ENCODE peak calls at places on chromosomes 11 and 22, in eight cellular contexts. One of them, this sample, is unnamed.

GRCh38 chr11:116232364-116232801 is 540.4 kb downstream of the BUD13 start:
- DNase-seq in H1: no peak
- DNase-seq in stomach: no peak
- DNase-seq in OCI-LY7: no peak
- DNase-seq in AG10803: no peak
- DNase-seq in astrocyte of the spinal cord: no peak
- DNase-seq in fibroblast of the aortic adventitia: no peak
- DNase-seq in chondrocyte: no peak
- DNase-seq in this sample: no peak

GRCh38 chr11:83140691-83141455 is 16.1 kb upstream of the PCF11 start:
- DNase-seq in H1: no peak
- DNase-seq in stomach: no peak
- DNase-seq in OCI-LY7: peak
- DNase-seq in AG10803: no peak
- DNase-seq in astrocyte of the spinal cord: no peak
- DNase-seq in fibroblast of the aortic adventitia: no peak
- DNase-seq in chondrocyte: no peak
- DNase-seq in this sample: no peak

GRCh38 chr22:44818727-44819126 is 66.4 kb downstream of the ARHGAP8 start:
- DNase-seq in H1: no peak
- DNase-seq in stomach: no peak
- DNase-seq in OCI-LY7: no peak
- DNase-seq in AG10803: no peak
- DNase-seq in astrocyte of the spinal cord: no peak
- DNase-seq in fibroblast of the aortic adventitia: no peak
- DNase-seq in chondrocyte: no peak
- DNase-seq in this sample: no peak

GRCh38 chr11:24226606-24227005 is 270.2 kb upstream of the LUZP2 start:
- DNase-seq in H1: no peak
- DNase-seq in stomach: no peak
- DNase-seq in OCI-LY7: no peak
- DNase-seq in AG10803: no peak
- DNase-seq in astrocyte of the spinal cord: no peak
- DNase-seq in fibroblast of the aortic adventitia: no peak
- DNase-seq in chondrocyte: no peak
- DNase-seq in this sample: no peak

GRCh38 chr22:31144223-31144622 is 3.9 kb upstream of the PLA2G3 start:
- DNase-seq in H1: no peak
- DNase-seq in stomach: no peak
- DNase-seq in OCI-LY7: no peak
- DNase-seq in AG10803: peak
- DNase-seq in astrocyte of the spinal cord: no peak
- DNase-seq in fibroblast of the aortic adventitia: no peak
- DNase-seq in chondrocyte: no peak
- DNase-seq in this sample: no peak

GRCh38 chr11:33772300-33772699 is 2.0 kb downstream of the FBXO3 start:
- DNase-seq in H1: no peak
- DNase-seq in stomach: no peak
- DNase-seq in OCI-LY7: no peak
- DNase-seq in AG10803: no peak
- DNase-seq in astrocyte of the spinal cord: peak
- DNase-seq in fibroblast of the aortic adventitia: no peak
- DNase-seq in chondrocyte: no peak
- DNase-seq in this sample: peak

GRCh38 chr11:9566561-9567063 is 6.9 kb upstream of the WEE1 start:
- DNase-seq in H1: no peak
- DNase-seq in stomach: no peak
- DNase-seq in OCI-LY7: no peak
- DNase-seq in AG10803: peak
- DNase-seq in astrocyte of the spinal cord: peak
- DNase-seq in fibroblast of the aortic adventitia: peak
- DNase-seq in chondrocyte: no peak
- DNase-seq in this sample: peak

GRCh38 chr22:33923660-33924246 is 3.5 kb upstream of the LARGE1 start:
- DNase-seq in H1: peak
- DNase-seq in stomach: peak
- DNase-seq in OCI-LY7: peak
- DNase-seq in AG10803: peak
- DNase-seq in astrocyte of the spinal cord: peak
- DNase-seq in fibroblast of the aortic adventitia: peak
- DNase-seq in chondrocyte: no peak
- DNase-seq in this sample: peak

GRCh38 chr11:100739636-100740035 is 52.5 kb downstream of the ARHGAP42 start:
- DNase-seq in H1: no peak
- DNase-seq in stomach: peak
- DNase-seq in OCI-LY7: no peak
- DNase-seq in AG10803: peak
- DNase-seq in astrocyte of the spinal cord: peak
- DNase-seq in fibroblast of the aortic adventitia: peak
- DNase-seq in chondrocyte: no peak
- DNase-seq in this sample: peak

GRCh38 chr22:31087744-31088215 is 6.7 kb downstream of the SMTN start:
- DNase-seq in H1: no peak
- DNase-seq in stomach: no peak
- DNase-seq in OCI-LY7: no peak
- DNase-seq in AG10803: no peak
- DNase-seq in astrocyte of the spinal cord: no peak
- DNase-seq in fibroblast of the aortic adventitia: no peak
- DNase-seq in chondrocyte: no peak
- DNase-seq in this sample: no peak

GRCh38 chr22:35567794-35568193 is 27.2 kb downstream of the RASD2 start:
- DNase-seq in H1: no peak
- DNase-seq in stomach: no peak
- DNase-seq in OCI-LY7: no peak
- DNase-seq in AG10803: no peak
- DNase-seq in astrocyte of the spinal cord: no peak
- DNase-seq in fibroblast of the aortic adventitia: no peak
- DNase-seq in chondrocyte: no peak
- DNase-seq in this sample: peak

GRCh38 chr11:30422389-30422788 is 99.5 kb downstream of the ARL14EP start:
- DNase-seq in H1: no peak
- DNase-seq in stomach: no peak
- DNase-seq in OCI-LY7: no peak
- DNase-seq in AG10803: no peak
- DNase-seq in astrocyte of the spinal cord: no peak
- DNase-seq in fibroblast of the aortic adventitia: no peak
- DNase-seq in chondrocyte: no peak
- DNase-seq in this sample: no peak

GRCh38 chr11:131712897-131713296 is 342.5 kb downstream of the NTM start:
- DNase-seq in H1: no peak
- DNase-seq in stomach: no peak
- DNase-seq in OCI-LY7: no peak
- DNase-seq in AG10803: no peak
- DNase-seq in astrocyte of the spinal cord: no peak
- DNase-seq in fibroblast of the aortic adventitia: no peak
- DNase-seq in chondrocyte: no peak
- DNase-seq in this sample: peak

GRCh38 chr11:118153976-118154375 is 1.4 kb upstream of the SCN4B start:
- DNase-seq in H1: no peak
- DNase-seq in stomach: no peak
- DNase-seq in OCI-LY7: no peak
- DNase-seq in AG10803: no peak
- DNase-seq in astrocyte of the spinal cord: no peak
- DNase-seq in fibroblast of the aortic adventitia: no peak
- DNase-seq in chondrocyte: no peak
- DNase-seq in this sample: no peak

GRCh38 chr11:122681731-122682130 is 26.2 kb downstream of the UBASH3B start:
- DNase-seq in H1: no peak
- DNase-seq in stomach: no peak
- DNase-seq in OCI-LY7: no peak
- DNase-seq in AG10803: no peak
- DNase-seq in astrocyte of the spinal cord: no peak
- DNase-seq in fibroblast of the aortic adventitia: no peak
- DNase-seq in chondrocyte: no peak
- DNase-seq in this sample: no peak

GRCh38 chr11:3135491-3136440 is 29.3 kb downstream of the OSBPL5 start:
- DNase-seq in H1: no peak
- DNase-seq in stomach: no peak
- DNase-seq in OCI-LY7: no peak
- DNase-seq in AG10803: no peak
- DNase-seq in astrocyte of the spinal cord: no peak
- DNase-seq in fibroblast of the aortic adventitia: no peak
- DNase-seq in chondrocyte: peak
- DNase-seq in this sample: no peak

GRCh38 chr11:31509017-31509411 is 408 bp downstream of the IMMP1L start:
- DNase-seq in H1: no peak
- DNase-seq in stomach: no peak
- DNase-seq in OCI-LY7: no peak
- DNase-seq in AG10803: no peak
- DNase-seq in astrocyte of the spinal cord: no peak
- DNase-seq in fibroblast of the aortic adventitia: no peak
- DNase-seq in chondrocyte: no peak
- DNase-seq in this sample: no peak

GRCh38 chr11:44760917-44761545 is 34.3 kb downstream of the TSPAN18 start:
- DNase-seq in H1: peak
- DNase-seq in stomach: peak
- DNase-seq in OCI-LY7: no peak
- DNase-seq in AG10803: peak
- DNase-seq in astrocyte of the spinal cord: peak
- DNase-seq in fibroblast of the aortic adventitia: peak
- DNase-seq in chondrocyte: no peak
- DNase-seq in this sample: peak

GRCh38 chr11:76208829-76209670 is 2.7 kb upstream of the WNT11 start:
- DNase-seq in H1: peak
- DNase-seq in stomach: peak
- DNase-seq in OCI-LY7: peak
- DNase-seq in AG10803: peak
- DNase-seq in astrocyte of the spinal cord: peak
- DNase-seq in fibroblast of the aortic adventitia: peak
- DNase-seq in chondrocyte: no peak
- DNase-seq in this sample: peak

GRCh38 chr11:17846852-17847453 is 112.4 kb downstream of the KCNC1 start:
- DNase-seq in H1: no peak
- DNase-seq in stomach: no peak
- DNase-seq in OCI-LY7: peak
- DNase-seq in AG10803: no peak
- DNase-seq in astrocyte of the spinal cord: peak
- DNase-seq in fibroblast of the aortic adventitia: peak
- DNase-seq in chondrocyte: no peak
- DNase-seq in this sample: peak

GRCh38 chr11:110691961-110692360 is 20.3 kb downstream of the ARHGAP20 start:
- DNase-seq in H1: no peak
- DNase-seq in stomach: no peak
- DNase-seq in OCI-LY7: no peak
- DNase-seq in AG10803: no peak
- DNase-seq in astrocyte of the spinal cord: no peak
- DNase-seq in fibroblast of the aortic adventitia: peak
- DNase-seq in chondrocyte: no peak
- DNase-seq in this sample: no peak

GRCh38 chr11:11558826-11559225 is 63.0 kb downstream of the GALNT18 start:
- DNase-seq in H1: no peak
- DNase-seq in stomach: no peak
- DNase-seq in OCI-LY7: no peak
- DNase-seq in AG10803: no peak
- DNase-seq in astrocyte of the spinal cord: no peak
- DNase-seq in fibroblast of the aortic adventitia: no peak
- DNase-seq in chondrocyte: no peak
- DNase-seq in this sample: no peak

GRCh38 chr11:2387266-2387982 is 10.3 kb downstream of the CD81 start:
- DNase-seq in H1: no peak
- DNase-seq in stomach: no peak
- DNase-seq in OCI-LY7: peak
- DNase-seq in AG10803: peak
- DNase-seq in astrocyte of the spinal cord: peak
- DNase-seq in fibroblast of the aortic adventitia: peak
- DNase-seq in chondrocyte: no peak
- DNase-seq in this sample: peak

GRCh38 chr11:119295178-119295577 is 21.8 kb downstream of the MCAM start:
- DNase-seq in H1: no peak
- DNase-seq in stomach: no peak
- DNase-seq in OCI-LY7: peak
- DNase-seq in AG10803: peak
- DNase-seq in astrocyte of the spinal cord: no peak
- DNase-seq in fibroblast of the aortic adventitia: peak
- DNase-seq in chondrocyte: no peak
- DNase-seq in this sample: peak
- TF ChIP-seq CTCF in H1: no peak
- TF ChIP-seq CTCF in stomach: no peak
- TF ChIP-seq CTCF in OCI-LY7: peak
- TF ChIP-seq CTCF in AG10803: peak
- TF ChIP-seq CTCF in astrocyte of the spinal cord: no peak
- TF ChIP-seq CTCF in fibroblast of the aortic adventitia: no peak
- TF ChIP-seq CTCF in chondrocyte: peak
- TF ChIP-seq CTCF in this sample: no peak

GRCh38 chr11:92861641-92862040 is 107.8 kb upstream of the MTNR1B start:
- DNase-seq in H1: no peak
- DNase-seq in stomach: no peak
- DNase-seq in OCI-LY7: no peak
- DNase-seq in AG10803: no peak
- DNase-seq in astrocyte of the spinal cord: no peak
- DNase-seq in fibroblast of the aortic adventitia: no peak
- DNase-seq in chondrocyte: no peak
- DNase-seq in this sample: no peak
- TF ChIP-seq CTCF in H1: no peak
- TF ChIP-seq CTCF in stomach: no peak
- TF ChIP-seq CTCF in OCI-LY7: peak
- TF ChIP-seq CTCF in AG10803: no peak
- TF ChIP-seq CTCF in astrocyte of the spinal cord: peak
- TF ChIP-seq CTCF in fibroblast of the aortic adventitia: no peak
- TF ChIP-seq CTCF in chondrocyte: peak
- TF ChIP-seq CTCF in this sample: no peak

GRCh38 chr22:18970180-18970947 is 34.3 kb upstream of the PRODH start:
- DNase-seq in H1: peak
- DNase-seq in stomach: no peak
- DNase-seq in OCI-LY7: no peak
- DNase-seq in AG10803: no peak
- DNase-seq in astrocyte of the spinal cord: no peak
- DNase-seq in fibroblast of the aortic adventitia: no peak
- DNase-seq in chondrocyte: peak
- DNase-seq in this sample: no peak
- TF ChIP-seq CTCF in H1: peak
- TF ChIP-seq CTCF in stomach: no peak
- TF ChIP-seq CTCF in OCI-LY7: no peak
- TF ChIP-seq CTCF in AG10803: no peak
- TF ChIP-seq CTCF in astrocyte of the spinal cord: peak
- TF ChIP-seq CTCF in fibroblast of the aortic adventitia: peak
- TF ChIP-seq CTCF in chondrocyte: peak
- TF ChIP-seq CTCF in this sample: no peak

DNA sequence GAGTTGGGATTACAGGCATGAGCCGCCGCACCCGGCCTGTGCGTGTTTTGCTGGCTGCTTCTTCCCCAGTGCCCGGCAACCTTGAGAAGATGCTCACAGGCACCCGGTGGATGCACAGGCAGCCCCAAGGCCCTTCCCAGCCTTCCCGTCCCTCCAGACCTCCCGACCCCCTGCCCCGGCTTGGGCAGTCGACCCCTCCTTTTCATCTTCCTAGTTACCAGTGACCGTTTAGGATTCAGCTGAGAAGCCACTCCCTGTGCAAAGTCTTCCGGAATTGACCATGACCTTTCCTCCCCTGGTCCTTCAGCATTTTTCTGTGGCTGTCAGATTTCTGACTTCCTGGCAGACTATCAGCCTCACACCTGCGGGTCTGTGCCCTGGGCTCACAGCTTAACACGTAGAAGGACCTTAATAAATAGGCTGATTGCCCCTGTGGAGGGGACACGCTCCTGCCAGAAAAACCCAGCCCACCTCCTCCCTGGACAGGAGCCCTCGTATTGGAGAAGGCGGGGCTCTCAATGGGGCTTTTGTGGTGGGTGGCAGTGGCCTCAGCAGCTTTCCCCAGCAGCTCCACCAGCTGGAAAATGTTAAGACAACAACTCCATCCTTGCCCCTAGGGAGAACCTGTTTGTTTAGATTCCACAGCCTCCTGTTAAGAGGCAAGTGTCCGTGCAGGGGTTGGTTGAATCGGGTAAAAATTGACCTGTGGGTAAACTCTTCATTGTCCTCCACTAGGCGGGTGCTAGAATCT is 10.4 kb upstream of the ANO1 start:
- DNase-seq in H1: peak
- DNase-seq in stomach: no peak
- DNase-seq in OCI-LY7: no peak
- DNase-seq in AG10803: no peak
- DNase-seq in astrocyte of the spinal cord: no peak
- DNase-seq in fibroblast of the aortic adventitia: no peak
- DNase-seq in chondrocyte: no peak
- DNase-seq in this sample: no peak
- TF ChIP-seq CTCF in H1: no peak
- TF ChIP-seq CTCF in stomach: no peak
- TF ChIP-seq CTCF in OCI-LY7: no peak
- TF ChIP-seq CTCF in AG10803: no peak
- TF ChIP-seq CTCF in astrocyte of the spinal cord: no peak
- TF ChIP-seq CTCF in fibroblast of the aortic adventitia: no peak
- TF ChIP-seq CTCF in chondrocyte: no peak
- TF ChIP-seq CTCF in this sample: no peak